ENCODE peak calls at places on chromosomes 5 and 9, in six cellular contexts. I, D, J, X, E and O are unnamed samples.

GRCh38 chr9:31034311-31034710 is 1350.1 kb upstream of the ACO1 start:
- DNase-seq in I (no peak), D (no peak), J (no peak), X (no peak), E (no peak), O (no peak)

GRCh38 chr9:133566382-133566781 is 31.9 kb downstream of the ADAMTSL2 start:
- DNase-seq in I (no peak), D (no peak), J (no peak), X (no peak), E (no peak), O (no peak)

GRCh38 chr9:86639899-86640379 is 285.7 kb upstream of the TUT7 start:
- DNase-seq in I (no peak), D (no peak), J (no peak), X (peak), E (no peak), O (no peak)

GRCh38 chr5:160071521-160072299 is 47.5 kb downstream of the PWWP2A start:
- DNase-seq in I (no peak), D (no peak), J (no peak), X (peak), E (no peak), O (no peak)

GRCh38 chr9:34085581-34086500 is 37.2 kb upstream of the UBAP2 start:
- DNase-seq in I (peak), D (no peak), J (no peak), X (no peak), E (no peak), O (no peak)

GRCh38 chr9:70902171-70902570 is 219.2 kb downstream of the TRPM3 start:
- DNase-seq in I (no peak), D (no peak), J (no peak), X (no peak), E (no peak), O (no peak)

GRCh38 chr5:160605266-160605665 is 183.6 kb downstream of the PTTG1 start:
- DNase-seq in I (no peak), D (no peak), J (no peak), X (no peak), E (no peak), O (no peak)

GRCh38 chr5:157566902-157567489 is 8.6 kb downstream of the ADAM19 start:
- DNase-seq in I (no peak), D (no peak), J (no peak), X (no peak), E (no peak), O (no peak)

GRCh38 chr5:40497573-40497972 is 182.1 kb upstream of the PTGER4 start:
- DNase-seq in I (no peak), D (no peak), J (no peak), X (no peak), E (peak), O (no peak)

GRCh38 chr5:57386958-57387357 is 95.7 kb downstream of the ACTBL2 start:
- DNase-seq in I (no peak), D (no peak), J (peak), X (no peak), E (no peak), O (no peak)

GRCh38 chr5:57382665-57383064 is 99.9 kb downstream of the ACTBL2 start:
- DNase-seq in I (no peak), D (no peak), J (no peak), X (no peak), E (no peak), O (no peak)

DNA sequence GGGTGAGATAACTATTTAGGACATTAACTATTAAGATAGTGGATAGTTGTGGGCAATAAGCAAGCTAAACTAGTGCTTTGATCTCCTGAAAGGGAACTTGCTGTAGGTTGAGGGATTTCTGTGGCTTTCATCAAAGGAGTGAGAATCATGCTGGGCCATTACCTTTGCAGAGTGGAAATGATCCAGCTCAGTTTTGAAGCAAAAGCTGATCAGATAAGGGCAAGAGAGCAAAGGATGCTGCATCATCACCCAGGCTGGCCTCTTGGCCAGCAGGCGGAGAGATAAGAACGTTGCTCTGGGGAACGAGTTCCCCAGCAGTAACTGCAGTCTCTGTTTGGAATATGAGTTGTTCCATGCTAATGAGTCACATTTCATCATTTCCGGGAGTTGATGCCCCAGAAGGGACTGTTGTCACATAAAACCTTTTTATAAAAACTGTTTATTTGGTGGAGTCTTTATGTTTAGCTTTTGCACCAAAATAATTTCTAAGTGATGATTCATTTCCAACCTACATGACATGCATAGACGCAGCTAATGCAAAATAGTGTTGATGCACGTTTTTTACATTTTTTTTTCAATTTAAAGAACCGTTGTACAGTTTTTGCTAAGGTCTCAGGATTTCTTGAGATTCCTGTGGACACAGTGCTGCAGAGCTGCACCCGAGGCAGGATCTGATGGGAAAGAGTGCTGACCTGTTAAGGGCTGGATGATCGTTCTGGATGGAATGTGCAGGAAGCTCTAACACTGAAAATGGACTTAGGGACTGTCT is 99.3 kb downstream of the ACTBL2 start:
- DNase-seq in I (no peak), D (no peak), J (peak), X (no peak), E (peak), O (peak)
- TF ChIP-seq CTCF in I (no peak), D (no peak), J (peak), X (no peak), E (no peak), O (peak)

GRCh38 chr5:1202798-1203185 is 1.4 kb downstream of the SLC6A19 start:
- DNase-seq in I (no peak), D (no peak), J (no peak), X (no peak), E (no peak), O (no peak)

GRCh38 chr5:1203968-1204692 is 2.7 kb downstream of the SLC6A19 start:
- DNase-seq in I (peak), D (no peak), J (no peak), X (no peak), E (no peak), O (no peak)

GRCh38 chr5:1205255-1206180 is 4.1 kb downstream of the SLC6A19 start:
- DNase-seq in I (no peak), D (no peak), J (no peak), X (no peak), E (no peak), O (no peak)

GRCh38 chr5:1203311-1203967 is 2.0 kb downstream of the SLC6A19 start:
- DNase-seq in I (peak), D (no peak), J (no peak), X (no peak), E (no peak), O (no peak)

DNA sequence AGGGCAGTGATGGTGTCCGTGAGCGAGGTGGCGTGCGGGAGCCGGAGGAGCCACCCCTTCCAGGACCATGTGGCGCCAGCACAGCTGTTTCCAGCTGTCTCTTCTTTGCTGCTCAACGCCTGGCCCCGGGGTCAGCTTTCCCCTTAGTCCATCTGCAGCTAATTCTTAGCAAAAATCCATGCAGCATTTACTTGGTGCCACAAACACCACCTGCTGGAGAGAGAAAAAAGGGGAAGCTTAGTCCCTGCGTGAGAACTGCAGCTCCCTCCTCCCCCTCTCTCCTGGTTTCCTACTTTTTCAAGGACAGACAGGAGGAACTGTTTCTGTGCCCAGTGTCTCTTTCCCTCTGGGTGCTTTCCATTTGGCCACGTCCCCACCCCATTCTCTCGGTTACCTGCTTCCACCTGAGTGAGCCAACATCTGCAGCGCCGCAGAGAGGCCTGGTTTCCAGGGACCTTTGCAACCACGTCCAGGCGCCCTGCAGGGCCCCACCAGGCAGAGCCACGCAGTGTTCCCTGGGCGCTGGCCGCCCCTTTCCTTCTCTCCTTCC is 3.4 kb downstream of the SLC6A19 start:
- DNase-seq in I (peak), D (no peak), J (peak), X (peak), E (no peak), O (no peak)
- TF ChIP-seq CTCF in I (no peak), D (no peak), J (peak), X (no peak), E (no peak), O (peak)

DNA sequence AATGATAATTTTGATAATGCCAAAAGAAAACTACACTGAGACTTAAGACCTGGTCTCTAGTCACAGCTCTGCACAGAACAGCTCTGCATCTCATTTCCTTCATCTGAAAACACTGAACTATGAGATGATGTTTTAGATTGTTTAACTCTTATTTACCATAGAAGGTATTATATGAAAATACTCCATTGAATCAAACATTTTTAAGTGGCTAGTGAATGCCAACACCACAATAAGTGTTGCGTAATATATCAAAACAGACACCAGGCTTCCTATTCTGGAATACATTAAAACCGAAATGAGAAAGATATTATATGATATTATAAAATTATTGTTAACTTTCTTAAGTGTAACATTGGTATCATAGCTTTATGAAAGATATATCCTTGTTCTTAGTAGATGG is 14.6 kb downstream of the CETN3 start:
- DNase-seq in I (no peak), D (no peak), J (no peak), X (no peak), E (no peak), O (no peak)
- TF ChIP-seq CTCF in I (no peak), D (no peak), J (no peak), X (no peak), E (no peak), O (no peak)

GRCh38 chr5:78777901-78778300 is 129.3 kb upstream of the LHFPL2 start:
- DNase-seq in I (no peak), D (no peak), J (no peak), X (no peak), E (no peak), O (no peak)

GRCh38 chr5:78778538-78778937 is 130.0 kb upstream of the LHFPL2 start:
- DNase-seq in I (no peak), D (no peak), J (peak), X (no peak), E (no peak), O (no peak)

GRCh38 chr5:78779262-78779661 is 130.7 kb upstream of the LHFPL2 start:
- DNase-seq in I (no peak), D (no peak), J (peak), X (no peak), E (no peak), O (no peak)

GRCh38 chr5:78773655-78774054 is 125.1 kb upstream of the LHFPL2 start:
- DNase-seq in I (no peak), D (no peak), J (no peak), X (no peak), E (no peak), O (no peak)

GRCh38 chr5:78776637-78777036 is 128.1 kb upstream of the LHFPL2 start:
- DNase-seq in I (no peak), D (no peak), J (no peak), X (no peak), E (no peak), O (no peak)
- TF ChIP-seq CTCF in I (no peak), D (no peak), J (no peak), X (no peak), E (no peak), O (no peak)

DNA sequence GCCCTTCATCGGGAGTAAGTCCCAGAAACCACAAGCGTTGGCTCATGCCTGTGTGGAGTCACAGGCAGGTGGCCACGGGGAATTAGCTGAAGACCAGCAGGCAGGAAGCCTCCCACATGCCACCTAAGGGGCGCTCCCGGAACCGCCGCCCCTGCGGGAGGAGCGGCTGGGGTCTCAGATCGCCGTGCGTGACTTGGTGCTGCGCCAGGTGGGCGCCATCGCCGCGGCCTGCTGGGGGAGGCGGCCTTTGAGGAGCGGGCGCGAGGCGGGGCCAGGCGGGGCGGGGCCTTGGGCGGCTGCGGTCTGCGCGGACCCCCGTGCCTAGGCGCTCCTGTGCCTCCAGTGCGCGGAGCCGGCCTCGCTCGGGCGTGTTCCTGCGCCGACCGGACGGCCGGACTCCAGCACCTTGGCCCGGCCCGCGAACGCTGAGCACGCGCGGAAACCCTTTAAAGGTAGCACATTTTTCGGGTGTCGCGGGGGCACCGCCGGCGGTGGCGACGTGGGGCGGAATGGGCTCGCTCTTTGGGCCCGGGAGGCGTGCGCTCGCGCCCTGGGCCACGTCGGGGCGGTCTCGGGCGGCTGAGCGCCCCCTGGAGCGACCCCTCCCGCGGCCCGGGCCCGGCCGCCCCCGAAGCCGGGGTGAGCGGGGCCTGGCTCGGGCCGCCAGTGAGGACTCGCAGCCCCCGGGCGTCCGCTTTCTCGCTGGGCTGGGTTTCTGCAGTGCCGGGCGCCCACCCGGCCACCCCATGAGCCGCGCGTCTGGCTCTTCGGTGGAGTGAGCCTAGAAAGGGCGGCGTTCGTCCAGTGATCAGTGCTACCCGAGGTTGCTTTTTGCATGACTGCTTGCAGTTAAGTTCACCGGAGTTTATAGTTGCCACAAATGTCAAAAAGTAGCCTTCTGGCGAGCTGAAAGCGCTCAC is 24.5 kb downstream of the LECT2 start:
- DNase-seq in I (no peak), D (no peak), J (no peak), X (peak), E (no peak), O (no peak)
- TF ChIP-seq CTCF in I (no peak), D (no peak), J (peak), X (no peak), E (no peak), O (no peak)

DNA sequence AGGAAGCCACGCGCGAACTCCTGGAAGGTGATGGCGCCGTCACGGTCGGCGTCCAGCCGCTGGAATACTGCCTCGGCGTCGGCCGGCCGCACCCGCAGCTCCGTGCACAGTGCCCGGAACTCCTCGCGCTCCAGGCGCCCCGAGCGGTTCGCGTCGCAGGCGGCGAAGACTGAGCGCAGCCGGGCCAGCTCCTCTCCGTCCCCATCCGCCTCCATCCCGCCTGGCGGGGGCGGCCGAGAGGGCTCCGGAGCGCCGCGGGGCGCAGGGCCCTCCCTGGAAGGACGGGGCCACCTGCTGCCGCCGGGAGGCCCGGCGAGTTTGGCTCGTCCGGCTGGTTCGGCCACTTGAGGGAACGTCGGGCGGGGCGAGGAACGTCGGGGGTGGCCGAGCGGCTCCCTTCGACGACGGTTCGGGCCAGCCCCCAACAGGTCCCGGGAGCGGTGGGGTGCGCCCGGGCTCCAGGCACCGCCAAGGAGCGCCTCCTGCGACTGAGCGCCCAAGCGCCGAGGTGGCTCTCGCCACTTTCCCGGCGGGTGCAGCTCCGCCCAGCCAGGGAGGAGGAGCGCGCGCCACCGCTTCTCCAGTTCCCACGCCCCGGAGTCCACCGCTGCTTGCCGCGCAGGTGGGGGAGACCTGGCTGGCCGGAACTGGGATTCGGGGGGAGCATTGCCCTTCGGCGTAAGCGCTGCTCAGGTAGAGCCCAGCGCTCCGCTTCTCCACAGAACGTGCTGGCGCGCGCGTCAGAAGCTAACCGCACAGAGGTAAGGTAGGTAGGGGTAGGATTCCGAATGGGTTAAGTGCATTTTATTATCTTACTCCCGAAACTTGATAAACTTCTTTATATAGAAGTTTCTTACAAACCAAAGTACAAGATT is at the start of gene RASEF:
- DNase-seq in I (no peak), D (peak), J (peak), X (peak), E (peak), O (no peak)
- TF ChIP-seq CTCF in I (no peak), D (no peak), J (no peak), X (no peak), E (no peak), O (no peak)

DNA sequence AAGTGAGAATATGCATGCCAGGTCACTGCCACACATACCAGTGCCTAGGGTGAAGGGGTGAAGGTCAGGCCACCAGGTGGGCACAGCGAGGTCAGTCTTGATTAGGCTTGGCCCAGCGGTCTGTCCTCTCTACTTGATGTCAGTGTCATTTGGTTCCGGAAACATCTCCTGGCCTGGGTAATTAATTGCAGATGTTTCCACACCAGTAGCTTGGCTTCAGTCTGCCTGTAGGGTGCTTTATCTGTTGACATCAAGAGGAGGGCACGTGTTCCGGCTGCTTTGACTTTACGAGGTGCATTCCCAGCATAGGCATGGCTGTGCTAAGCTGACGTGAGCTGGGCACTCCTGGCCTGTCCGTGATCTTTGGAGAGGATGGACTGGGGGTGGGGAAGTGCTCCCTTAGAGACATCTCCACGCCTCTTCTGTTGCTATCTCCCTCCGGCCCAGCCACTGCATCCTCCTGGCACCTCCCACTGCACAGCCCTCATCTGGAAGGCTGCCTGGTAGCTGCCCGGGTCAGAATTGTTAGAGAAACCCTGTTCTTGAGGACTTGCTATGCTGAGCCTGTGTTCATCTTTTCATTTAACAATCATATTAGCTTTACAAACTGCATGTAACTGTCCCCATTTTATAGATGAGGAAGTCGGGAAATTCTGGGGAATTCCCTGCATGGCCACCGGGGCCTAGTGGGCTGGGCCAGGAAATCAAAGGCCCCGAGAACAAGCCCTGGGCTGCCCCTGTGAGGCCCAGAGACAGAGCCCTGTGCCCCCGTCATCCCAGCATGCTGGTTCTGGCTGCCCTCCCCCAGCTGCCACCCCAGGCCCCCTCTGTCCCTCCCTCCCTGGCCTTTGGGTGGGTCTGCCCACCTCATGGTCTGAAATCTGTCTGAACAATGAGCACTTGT is 29.1 kb downstream of the JADE2 start:
- DNase-seq in I (peak), D (no peak), J (peak), X (no peak), E (peak), O (peak)
- TF ChIP-seq CTCF in I (no peak), D (peak), J (no peak), X (no peak), E (no peak), O (no peak)

GRCh38 chr9:29697011-29697410 is 2123.7 kb upstream of the C9orf72 start:
- DNase-seq in I (no peak), D (no peak), J (peak), X (no peak), E (no peak), O (no peak)

GRCh38 chr9:29691145-29691544 is 2117.9 kb upstream of the C9orf72 start:
- DNase-seq in I (no peak), D (no peak), J (no peak), X (no peak), E (no peak), O (no peak)

GRCh38 chr9:29691758-29692407 is 2118.6 kb upstream of the C9orf72 start:
- DNase-seq in I (no peak), D (no peak), J (peak), X (peak), E (peak), O (no peak)
- TF ChIP-seq CTCF in I (no peak), D (no peak), J (peak), X (peak), E (peak), O (no peak)